ENCODE peak calls at places on chromosomes 5 and 9, in ten cellular contexts. One of them, this sample, is unnamed.

GRCh38 chr9:18438300-18438925 is 35.5 kb upstream of the ADAMTSL1 start:
- DNase-seq in substantia nigra: peak
- DNase-seq in heart right ventricle: peak
- DNase-seq in HTR-8/SVneo: no peak
- DNase-seq in posterior vena cava: peak
- DNase-seq in RCC 7860: no peak
- DNase-seq in iris pigment epithelial cell: peak
- DNase-seq in amniotic stem cell: no peak
- DNase-seq in activated CD8-positive, alpha-beta memory T cell treated with anti-CD3 and anti-CD28 coated beads for 48 hours: no peak
- DNase-seq in AG09309: no peak
- DNase-seq in this sample: no peak

GRCh38 chr5:58871648-58872242 is 288.9 kb downstream of the RAB3C start:
- DNase-seq in substantia nigra: no peak
- DNase-seq in heart right ventricle: no peak
- DNase-seq in HTR-8/SVneo: peak
- DNase-seq in posterior vena cava: no peak
- DNase-seq in RCC 7860: peak
- DNase-seq in iris pigment epithelial cell: peak
- DNase-seq in amniotic stem cell: no peak
- DNase-seq in activated CD8-positive, alpha-beta memory T cell treated with anti-CD3 and anti-CD28 coated beads for 48 hours: no peak
- DNase-seq in AG09309: peak
- DNase-seq in this sample: peak

GRCh38 chr9:33161589-33162132 is 5.5 kb downstream of the B4GALT1 start:
- DNase-seq in substantia nigra: no peak
- DNase-seq in heart right ventricle: no peak
- DNase-seq in HTR-8/SVneo: no peak
- DNase-seq in posterior vena cava: no peak
- DNase-seq in RCC 7860: no peak
- DNase-seq in iris pigment epithelial cell: no peak
- DNase-seq in amniotic stem cell: no peak
- DNase-seq in activated CD8-positive, alpha-beta memory T cell treated with anti-CD3 and anti-CD28 coated beads for 48 hours: no peak
- DNase-seq in AG09309: no peak
- DNase-seq in this sample: no peak

GRCh38 chr5:1961304-1961946 is 78.7 kb upstream of the IRX4 start:
- DNase-seq in substantia nigra: no peak
- DNase-seq in heart right ventricle: no peak
- DNase-seq in HTR-8/SVneo: no peak
- DNase-seq in posterior vena cava: no peak
- DNase-seq in RCC 7860: no peak
- DNase-seq in iris pigment epithelial cell: no peak
- DNase-seq in amniotic stem cell: no peak
- DNase-seq in activated CD8-positive, alpha-beta memory T cell treated with anti-CD3 and anti-CD28 coated beads for 48 hours: no peak
- DNase-seq in AG09309: no peak
- DNase-seq in this sample: no peak

GRCh38 chr5:90940227-90940995 is 381.8 kb downstream of the ADGRV1 start:
- DNase-seq in substantia nigra: no peak
- DNase-seq in heart right ventricle: no peak
- DNase-seq in HTR-8/SVneo: no peak
- DNase-seq in posterior vena cava: no peak
- DNase-seq in RCC 7860: peak
- DNase-seq in iris pigment epithelial cell: peak
- DNase-seq in amniotic stem cell: no peak
- DNase-seq in activated CD8-positive, alpha-beta memory T cell treated with anti-CD3 and anti-CD28 coated beads for 48 hours: peak
- DNase-seq in AG09309: no peak
- DNase-seq in this sample: no peak

GRCh38 chr5:2761921-2762488 is 10.5 kb upstream of the IRX2 start:
- DNase-seq in substantia nigra: no peak
- DNase-seq in heart right ventricle: no peak
- DNase-seq in HTR-8/SVneo: no peak
- DNase-seq in posterior vena cava: no peak
- DNase-seq in RCC 7860: no peak
- DNase-seq in iris pigment epithelial cell: no peak
- DNase-seq in amniotic stem cell: no peak
- DNase-seq in activated CD8-positive, alpha-beta memory T cell treated with anti-CD3 and anti-CD28 coated beads for 48 hours: no peak
- DNase-seq in AG09309: no peak
- DNase-seq in this sample: no peak

GRCh38 chr9:84554069-84554659 is 115.4 kb upstream of the NTRK2 start:
- DNase-seq in substantia nigra: no peak
- DNase-seq in heart right ventricle: no peak
- DNase-seq in HTR-8/SVneo: no peak
- DNase-seq in posterior vena cava: no peak
- DNase-seq in RCC 7860: no peak
- DNase-seq in iris pigment epithelial cell: no peak
- DNase-seq in amniotic stem cell: no peak
- DNase-seq in activated CD8-positive, alpha-beta memory T cell treated with anti-CD3 and anti-CD28 coated beads for 48 hours: no peak
- DNase-seq in AG09309: no peak
- DNase-seq in this sample: no peak

GRCh38 chr5:55853818-55854217 is 2.7 kb downstream of the IL31RA start:
- DNase-seq in substantia nigra: no peak
- DNase-seq in heart right ventricle: no peak
- DNase-seq in HTR-8/SVneo: no peak
- DNase-seq in posterior vena cava: no peak
- DNase-seq in RCC 7860: no peak
- DNase-seq in iris pigment epithelial cell: peak
- DNase-seq in amniotic stem cell: no peak
- DNase-seq in activated CD8-positive, alpha-beta memory T cell treated with anti-CD3 and anti-CD28 coated beads for 48 hours: no peak
- DNase-seq in AG09309: peak
- DNase-seq in this sample: no peak

GRCh38 chr9:70411141-70411929 is 3.1 kb downstream of the KLF9 start:
- DNase-seq in substantia nigra: peak
- DNase-seq in heart right ventricle: peak
- DNase-seq in HTR-8/SVneo: no peak
- DNase-seq in posterior vena cava: peak
- DNase-seq in RCC 7860: peak
- DNase-seq in iris pigment epithelial cell: peak
- DNase-seq in amniotic stem cell: no peak
- DNase-seq in activated CD8-positive, alpha-beta memory T cell treated with anti-CD3 and anti-CD28 coated beads for 48 hours: peak
- DNase-seq in AG09309: no peak
- DNase-seq in this sample: no peak

GRCh38 chr9:72476617-72477375 is 44.6 kb upstream of the TMC1 start:
- DNase-seq in substantia nigra: no peak
- DNase-seq in heart right ventricle: no peak
- DNase-seq in HTR-8/SVneo: peak
- DNase-seq in posterior vena cava: no peak
- DNase-seq in RCC 7860: peak
- DNase-seq in iris pigment epithelial cell: peak
- DNase-seq in amniotic stem cell: no peak
- DNase-seq in activated CD8-positive, alpha-beta memory T cell treated with anti-CD3 and anti-CD28 coated beads for 48 hours: no peak
- DNase-seq in AG09309: no peak
- DNase-seq in this sample: peak

GRCh38 chr5:60223342-60223741 is 329.8 kb upstream of the PDE4D start:
- DNase-seq in substantia nigra: no peak
- DNase-seq in heart right ventricle: no peak
- DNase-seq in HTR-8/SVneo: no peak
- DNase-seq in posterior vena cava: no peak
- DNase-seq in RCC 7860: no peak
- DNase-seq in iris pigment epithelial cell: peak
- DNase-seq in amniotic stem cell: no peak
- DNase-seq in activated CD8-positive, alpha-beta memory T cell treated with anti-CD3 and anti-CD28 coated beads for 48 hours: no peak
- DNase-seq in AG09309: no peak
- DNase-seq in this sample: no peak

GRCh38 chr5:81068635-81069034 is 108.5 kb downstream of the RASGRF2 start:
- DNase-seq in substantia nigra: no peak
- DNase-seq in heart right ventricle: no peak
- DNase-seq in HTR-8/SVneo: no peak
- DNase-seq in posterior vena cava: no peak
- DNase-seq in RCC 7860: no peak
- DNase-seq in iris pigment epithelial cell: no peak
- DNase-seq in amniotic stem cell: no peak
- DNase-seq in activated CD8-positive, alpha-beta memory T cell treated with anti-CD3 and anti-CD28 coated beads for 48 hours: no peak
- DNase-seq in AG09309: no peak
- DNase-seq in this sample: no peak

GRCh38 chr9:78234810-78235209 is 1.1 kb upstream of the CEP78 start:
- DNase-seq in substantia nigra: no peak
- DNase-seq in heart right ventricle: no peak
- DNase-seq in HTR-8/SVneo: peak
- DNase-seq in posterior vena cava: no peak
- DNase-seq in RCC 7860: no peak
- DNase-seq in iris pigment epithelial cell: peak
- DNase-seq in amniotic stem cell: no peak
- DNase-seq in activated CD8-positive, alpha-beta memory T cell treated with anti-CD3 and anti-CD28 coated beads for 48 hours: no peak
- DNase-seq in AG09309: no peak
- DNase-seq in this sample: no peak

GRCh38 chr5:16456103-16456832 is 9.3 kb downstream of the ZNF622 start:
- DNase-seq in substantia nigra: no peak
- DNase-seq in heart right ventricle: no peak
- DNase-seq in HTR-8/SVneo: peak
- DNase-seq in posterior vena cava: no peak
- DNase-seq in RCC 7860: peak
- DNase-seq in iris pigment epithelial cell: peak
- DNase-seq in amniotic stem cell: peak
- DNase-seq in activated CD8-positive, alpha-beta memory T cell treated with anti-CD3 and anti-CD28 coated beads for 48 hours: no peak
- DNase-seq in AG09309: peak
- DNase-seq in this sample: peak

GRCh38 chr5:109921735-109922395 is 232.1 kb downstream of the MAN2A1 start:
- DNase-seq in substantia nigra: no peak
- DNase-seq in heart right ventricle: peak
- DNase-seq in HTR-8/SVneo: no peak
- DNase-seq in posterior vena cava: no peak
- DNase-seq in RCC 7860: no peak
- DNase-seq in iris pigment epithelial cell: no peak
- DNase-seq in amniotic stem cell: no peak
- DNase-seq in activated CD8-positive, alpha-beta memory T cell treated with anti-CD3 and anti-CD28 coated beads for 48 hours: no peak
- DNase-seq in AG09309: no peak
- DNase-seq in this sample: no peak

GRCh38 chr5:76524872-76525271 is 98.3 kb downstream of the F2RL2 start:
- DNase-seq in substantia nigra: no peak
- DNase-seq in heart right ventricle: no peak
- DNase-seq in HTR-8/SVneo: no peak
- DNase-seq in posterior vena cava: no peak
- DNase-seq in RCC 7860: no peak
- DNase-seq in iris pigment epithelial cell: peak
- DNase-seq in amniotic stem cell: no peak
- DNase-seq in activated CD8-positive, alpha-beta memory T cell treated with anti-CD3 and anti-CD28 coated beads for 48 hours: no peak
- DNase-seq in AG09309: no peak
- DNase-seq in this sample: no peak

GRCh38 chr9:34997375-34997774 is 7.8 kb downstream of the DNAJB5 start:
- DNase-seq in substantia nigra: no peak
- DNase-seq in heart right ventricle: no peak
- DNase-seq in HTR-8/SVneo: no peak
- DNase-seq in posterior vena cava: no peak
- DNase-seq in RCC 7860: no peak
- DNase-seq in iris pigment epithelial cell: no peak
- DNase-seq in amniotic stem cell: no peak
- DNase-seq in activated CD8-positive, alpha-beta memory T cell treated with anti-CD3 and anti-CD28 coated beads for 48 hours: no peak
- DNase-seq in AG09309: no peak
- DNase-seq in this sample: no peak

GRCh38 chr5:159102294-159102934 is 2.7 kb upstream of the EBF1 start:
- DNase-seq in substantia nigra: no peak
- DNase-seq in heart right ventricle: no peak
- DNase-seq in HTR-8/SVneo: no peak
- DNase-seq in posterior vena cava: no peak
- DNase-seq in RCC 7860: no peak
- DNase-seq in iris pigment epithelial cell: no peak
- DNase-seq in amniotic stem cell: no peak
- DNase-seq in activated CD8-positive, alpha-beta memory T cell treated with anti-CD3 and anti-CD28 coated beads for 48 hours: no peak
- DNase-seq in AG09309: no peak
- DNase-seq in this sample: no peak

GRCh38 chr5:16980983-16981382 is 44.9 kb upstream of the MYO10 start:
- DNase-seq in substantia nigra: no peak
- DNase-seq in heart right ventricle: no peak
- DNase-seq in HTR-8/SVneo: peak
- DNase-seq in posterior vena cava: no peak
- DNase-seq in RCC 7860: no peak
- DNase-seq in iris pigment epithelial cell: no peak
- DNase-seq in amniotic stem cell: no peak
- DNase-seq in activated CD8-positive, alpha-beta memory T cell treated with anti-CD3 and anti-CD28 coated beads for 48 hours: no peak
- DNase-seq in AG09309: no peak
- DNase-seq in this sample: no peak

GRCh38 chr9:92206490-92206889 is 87.0 kb downstream of the IARS1 start:
- DNase-seq in substantia nigra: no peak
- DNase-seq in heart right ventricle: no peak
- DNase-seq in HTR-8/SVneo: no peak
- DNase-seq in posterior vena cava: no peak
- DNase-seq in RCC 7860: peak
- DNase-seq in iris pigment epithelial cell: peak
- DNase-seq in amniotic stem cell: no peak
- DNase-seq in activated CD8-positive, alpha-beta memory T cell treated with anti-CD3 and anti-CD28 coated beads for 48 hours: no peak
- DNase-seq in AG09309: no peak
- DNase-seq in this sample: no peak

GRCh38 chr9:631596-631995 is 209.9 kb upstream of the DMRT1 start:
- DNase-seq in substantia nigra: no peak
- DNase-seq in heart right ventricle: no peak
- DNase-seq in HTR-8/SVneo: no peak
- DNase-seq in posterior vena cava: no peak
- DNase-seq in RCC 7860: no peak
- DNase-seq in iris pigment epithelial cell: peak
- DNase-seq in amniotic stem cell: no peak
- DNase-seq in activated CD8-positive, alpha-beta memory T cell treated with anti-CD3 and anti-CD28 coated beads for 48 hours: no peak
- DNase-seq in AG09309: no peak
- DNase-seq in this sample: no peak

GRCh38 chr5:17105744-17106450 is 111.5 kb upstream of the BASP1 start:
- DNase-seq in substantia nigra: no peak
- DNase-seq in heart right ventricle: no peak
- DNase-seq in HTR-8/SVneo: no peak
- DNase-seq in posterior vena cava: no peak
- DNase-seq in RCC 7860: no peak
- DNase-seq in iris pigment epithelial cell: peak
- DNase-seq in amniotic stem cell: peak
- DNase-seq in activated CD8-positive, alpha-beta memory T cell treated with anti-CD3 and anti-CD28 coated beads for 48 hours: no peak
- DNase-seq in AG09309: peak
- DNase-seq in this sample: no peak

GRCh38 chr9:99833735-99834134 is 12.1 kb downstream of the NR4A3 start:
- DNase-seq in substantia nigra: no peak
- DNase-seq in heart right ventricle: no peak
- DNase-seq in HTR-8/SVneo: no peak
- DNase-seq in posterior vena cava: no peak
- DNase-seq in RCC 7860: no peak
- DNase-seq in iris pigment epithelial cell: no peak
- DNase-seq in amniotic stem cell: no peak
- DNase-seq in activated CD8-positive, alpha-beta memory T cell treated with anti-CD3 and anti-CD28 coated beads for 48 hours: no peak
- DNase-seq in AG09309: no peak
- DNase-seq in this sample: no peak

GRCh38 chr9:98796364-98797101 is at the start of gene ANKS6:
- DNase-seq in substantia nigra: peak
- DNase-seq in heart right ventricle: peak
- DNase-seq in HTR-8/SVneo: peak
- DNase-seq in posterior vena cava: peak
- DNase-seq in RCC 7860: peak
- DNase-seq in iris pigment epithelial cell: peak
- DNase-seq in amniotic stem cell: peak
- DNase-seq in activated CD8-positive, alpha-beta memory T cell treated with anti-CD3 and anti-CD28 coated beads for 48 hours: peak
- DNase-seq in AG09309: no peak
- DNase-seq in this sample: peak

GRCh38 chr9:124206391-124206790 is 51.4 kb upstream of the NEK6 start:
- DNase-seq in substantia nigra: no peak
- DNase-seq in heart right ventricle: no peak
- DNase-seq in HTR-8/SVneo: no peak
- DNase-seq in posterior vena cava: peak
- DNase-seq in RCC 7860: no peak
- DNase-seq in iris pigment epithelial cell: no peak
- DNase-seq in amniotic stem cell: no peak
- DNase-seq in activated CD8-positive, alpha-beta memory T cell treated with anti-CD3 and anti-CD28 coated beads for 48 hours: no peak
- DNase-seq in AG09309: no peak
- DNase-seq in this sample: no peak

GRCh38 chr5:150186796-150187356 is 3.0 kb upstream of the SLC6A7 start:
- DNase-seq in substantia nigra: no peak
- DNase-seq in heart right ventricle: no peak
- DNase-seq in HTR-8/SVneo: no peak
- DNase-seq in posterior vena cava: no peak
- DNase-seq in RCC 7860: no peak
- DNase-seq in iris pigment epithelial cell: no peak
- DNase-seq in amniotic stem cell: no peak
- DNase-seq in activated CD8-positive, alpha-beta memory T cell treated with anti-CD3 and anti-CD28 coated beads for 48 hours: no peak
- DNase-seq in AG09309: no peak
- DNase-seq in this sample: no peak

GRCh38 chr9:28971881-28972280 is 1398.6 kb upstream of the C9orf72 start:
- DNase-seq in substantia nigra: no peak
- DNase-seq in heart right ventricle: no peak
- DNase-seq in HTR-8/SVneo: no peak
- DNase-seq in posterior vena cava: no peak
- DNase-seq in RCC 7860: no peak
- DNase-seq in iris pigment epithelial cell: no peak
- DNase-seq in amniotic stem cell: no peak
- DNase-seq in activated CD8-positive, alpha-beta memory T cell treated with anti-CD3 and anti-CD28 coated beads for 48 hours: no peak
- DNase-seq in AG09309: no peak
- DNase-seq in this sample: no peak

GRCh38 chr9:75866273-75866871 is 24.1 kb upstream of the PCSK5 start:
- DNase-seq in substantia nigra: peak
- DNase-seq in heart right ventricle: peak
- DNase-seq in HTR-8/SVneo: no peak
- DNase-seq in posterior vena cava: no peak
- DNase-seq in RCC 7860: peak
- DNase-seq in iris pigment epithelial cell: peak
- DNase-seq in amniotic stem cell: peak
- DNase-seq in activated CD8-positive, alpha-beta memory T cell treated with anti-CD3 and anti-CD28 coated beads for 48 hours: no peak
- DNase-seq in AG09309: no peak
- DNase-seq in this sample: peak

This sample was measured in A549.